ENCODE peak calls at places on chromosomes 4 and X, in seven cellular contexts. T is ovary, Z is fibroblast of pulmonary artery, F is PC-9, C is Panc1, U is AG04449, G is endodermal cell. J is an unnamed sample.

GRCh38 chrX:103730746-103731508 is 20.2 kb downstream of the TMEM31 start:
- DNase-seq in T (no peak), Z (peak), F (no peak), C (no peak), U (peak), G (peak), J (no peak)

GRCh38 chr4:123233409-123233808 is 163.2 kb upstream of the SPRY1 start:
- DNase-seq in T (no peak), Z (peak), F (no peak), C (no peak), U (no peak), G (no peak), J (no peak)

GRCh38 chr4:26204911-26205368 is 115.9 kb upstream of the RBPJ start:
- DNase-seq in T (peak), Z (no peak), F (no peak), C (no peak), U (no peak), G (peak), J (no peak)

GRCh38 chr4:64533637-64534036 is 124.4 kb upstream of the TECRL start:
- DNase-seq in T (no peak), Z (no peak), F (no peak), C (no peak), U (no peak), G (no peak), J (no peak)

GRCh38 chrX:136626237-136626636 is 21.7 kb upstream of the CD40LG start:
- DNase-seq in T (no peak), Z (no peak), F (no peak), C (no peak), U (no peak), G (no peak), J (no peak)

GRCh38 chr4:143355540-143356217 is 19.0 kb downstream of the GAB1 start:
- DNase-seq in T (no peak), Z (peak), F (peak), C (no peak), U (no peak), G (no peak), J (no peak)

GRCh38 chr4:42543126-42543525 is 113.8 kb downstream of the ATP8A1 start:
- DNase-seq in T (no peak), Z (no peak), F (no peak), C (no peak), U (no peak), G (no peak), J (no peak)

GRCh38 chr4:145821771-145822170 is 116.9 kb downstream of the ZNF827 start:
- DNase-seq in T (no peak), Z (no peak), F (no peak), C (no peak), U (no peak), G (no peak), J (no peak)

GRCh38 chr4:26238426-26238781 is 82.4 kb upstream of the RBPJ start:
- DNase-seq in T (no peak), Z (no peak), F (peak), C (peak), U (no peak), G (no peak), J (no peak)

GRCh38 chr4:33184684-33185083 is 2464.5 kb downstream of the PCDH7 start:
- DNase-seq in T (no peak), Z (no peak), F (no peak), C (no peak), U (no peak), G (no peak), J (no peak)

GRCh38 chr4:20431422-20432014 is 179.8 kb downstream of the SLIT2 start:
- DNase-seq in T (no peak), Z (peak), F (no peak), C (no peak), U (no peak), G (no peak), J (no peak)

GRCh38 chrX:120452131-120452530 is 17.0 kb downstream of the LAMP2 start:
- DNase-seq in T (no peak), Z (peak), F (no peak), C (no peak), U (no peak), G (peak), J (no peak)

GRCh38 chrX:31237189-31237588 is 165.3 kb upstream of the FTHL17 start:
- DNase-seq in T (no peak), Z (no peak), F (no peak), C (no peak), U (no peak), G (no peak), J (no peak)

GRCh38 chrX:69093960-69094935 is 71.0 kb downstream of the PJA1 start:
- DNase-seq in T (no peak), Z (peak), F (peak), C (peak), U (no peak), G (peak), J (peak)

GRCh38 chr4:128524311-128524710 is 236.7 kb upstream of the PGRMC2 start:
- DNase-seq in T (no peak), Z (peak), F (peak), C (no peak), U (no peak), G (no peak), J (no peak)

GRCh38 chrX:135481696-135482179 is 38.7 kb upstream of the INTS6L start:
- DNase-seq in T (no peak), Z (no peak), F (no peak), C (no peak), U (no peak), G (no peak), J (no peak)

GRCh38 chr4:107247738-107248137 is 211.6 kb upstream of the DKK2 start:
- DNase-seq in T (no peak), Z (peak), F (no peak), C (no peak), U (no peak), G (no peak), J (no peak)

GRCh38 chrX:153871451-153871850 is 14.5 kb downstream of the L1CAM start:
- DNase-seq in T (no peak), Z (no peak), F (no peak), C (no peak), U (no peak), G (no peak), J (no peak)

GRCh38 chr4:98662619-98663225 is 4.3 kb upstream of the TSPAN5 start:
- DNase-seq in T (no peak), Z (no peak), F (peak), C (no peak), U (no peak), G (peak), J (no peak)

GRCh38 chr4:95505801-95506200 is 43.0 kb downstream of the UNC5C start:
- DNase-seq in T (no peak), Z (no peak), F (no peak), C (no peak), U (no peak), G (no peak), J (no peak)

GRCh38 chr4:23388699-23389395 is 501.0 kb downstream of the PPARGC1A start:
- DNase-seq in T (no peak), Z (no peak), F (no peak), C (no peak), U (no peak), G (no peak), J (no peak)

GRCh38 chr4:113094802-113095201 is 45.3 kb downstream of the ANK2 start:
- DNase-seq in T (no peak), Z (peak), F (no peak), C (no peak), U (peak), G (no peak), J (no peak)

GRCh38 chr4:131547506-131547981 is 1601.5 kb upstream of the PCDH10 start:
- DNase-seq in T (no peak), Z (no peak), F (no peak), C (no peak), U (no peak), G (no peak), J (no peak)

GRCh38 chr4:123997116-123997515 is 600.5 kb downstream of the SPRY1 start:
- DNase-seq in T (no peak), Z (no peak), F (peak), C (no peak), U (no peak), G (no peak), J (no peak)

GRCh38 chr4:89283975-89284556 is 23.5 kb downstream of the GPRIN3 start:
- DNase-seq in T (no peak), Z (no peak), F (no peak), C (no peak), U (no peak), G (no peak), J (no peak)

GRCh38 chrX:67546496-67547423 is 2.9 kb downstream of the AR start:
- DNase-seq in T (peak), Z (no peak), F (no peak), C (no peak), U (no peak), G (peak), J (no peak)

GRCh38 chr4:71259911-71260331 is 78.9 kb upstream of the SLC4A4 start:
- DNase-seq in T (no peak), Z (peak), F (no peak), C (no peak), U (no peak), G (no peak), J (no peak)

GRCh38 chr4:3468804-3469203 is 5.7 kb downstream of the DOK7 start:
- DNase-seq in T (no peak), Z (no peak), F (no peak), C (no peak), U (no peak), G (no peak), J (no peak)

GRCh38 chr4:3469386-3470243 is 6.5 kb downstream of the DOK7 start:
- DNase-seq in T (no peak), Z (no peak), F (no peak), C (no peak), U (no peak), G (no peak), J (no peak)

GRCh38 chr4:3466691-3467600 is 3.8 kb downstream of the DOK7 start:
- DNase-seq in T (no peak), Z (no peak), F (no peak), C (no peak), U (no peak), G (no peak), J (no peak)

GRCh38 chr4:3467601-3468031 is 4.5 kb downstream of the DOK7 start:
- DNase-seq in T (no peak), Z (no peak), F (no peak), C (no peak), U (no peak), G (no peak), J (no peak)

DNA sequence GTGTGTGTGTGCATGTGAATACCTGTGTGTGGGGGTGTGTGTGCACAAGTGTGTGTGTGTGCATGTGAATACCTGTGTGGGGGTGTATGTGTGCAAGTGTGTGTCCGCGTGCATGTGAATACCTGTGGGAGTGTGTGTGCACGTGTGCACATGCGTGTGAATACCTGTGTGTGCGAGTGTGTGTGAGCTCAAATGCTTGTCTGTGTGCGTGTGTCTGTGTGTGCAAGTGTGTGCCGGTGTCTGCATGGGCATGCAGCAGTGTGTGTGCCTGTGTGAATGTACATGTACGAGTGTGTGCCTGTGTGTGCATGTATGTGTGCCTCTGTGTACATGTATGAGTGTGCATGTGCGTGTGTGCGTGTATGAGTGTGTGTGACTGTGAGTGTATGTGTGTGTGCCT is 5.0 kb downstream of the DOK7 start:
- DNase-seq in T (no peak), Z (no peak), F (no peak), C (no peak), U (no peak), G (no peak), J (no peak)
- TF ChIP-seq CTCF in T (no peak), Z (no peak), F (no peak), C (no peak), U (no peak), G (no peak), J (no peak)

DNA sequence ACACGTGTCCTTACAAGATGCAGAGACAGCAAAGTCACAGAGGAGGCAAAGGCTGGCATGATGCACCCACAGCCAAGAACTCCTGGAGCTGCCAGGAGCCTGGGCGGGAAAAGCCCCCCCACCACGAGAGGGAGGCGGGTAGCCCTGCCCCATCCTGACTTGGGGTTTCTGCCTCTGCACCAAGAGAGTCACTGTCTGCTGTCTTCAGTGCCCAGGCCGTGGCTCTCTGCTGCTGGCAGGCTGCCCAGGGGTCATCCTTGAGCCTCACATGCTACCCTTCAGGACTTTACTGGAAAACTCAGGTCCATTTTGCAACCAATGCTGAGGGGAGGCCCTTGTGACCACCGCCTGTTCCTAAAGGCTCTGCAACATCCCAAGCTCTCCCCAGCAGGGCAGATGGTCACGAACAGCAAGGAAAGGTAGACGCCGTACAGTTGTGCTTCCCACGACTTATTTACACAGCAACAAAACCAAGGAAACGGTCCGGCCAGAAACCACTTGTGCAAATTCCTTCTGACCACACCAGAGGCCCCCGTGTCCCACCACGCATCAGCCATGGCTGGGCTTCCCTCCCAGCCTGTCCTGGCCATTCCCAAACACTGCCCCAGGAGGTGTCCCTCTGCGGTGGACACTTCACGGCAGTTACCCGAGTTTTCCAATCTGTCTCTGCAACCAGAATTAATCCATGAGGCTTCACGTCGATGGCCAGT is 56.9 kb downstream of the ACOX3 start:
- DNase-seq in T (peak), Z (peak), F (no peak), C (no peak), U (no peak), G (no peak), J (no peak)
- H3K4me3 ChIP-seq in T (no peak), Z (no peak), F (no peak), C (no peak), U (no peak), G (no peak), J (no peak)

GRCh38 chr4:177380730-177381287 is 61.4 kb downstream of the AGA start:
- DNase-seq in T (no peak), Z (no peak), F (no peak), C (no peak), U (no peak), G (peak), J (no peak)
- TF ChIP-seq CTCF in T (no peak), Z (no peak), F (no peak), C (peak), U (no peak), G (peak), J (peak)

GRCh38 chrX:6695717-6696116 is 160.8 kb upstream of the VCX3A start:
- DNase-seq in T (no peak), Z (no peak), F (no peak), C (no peak), U (no peak), G (no peak), J (no peak)
- H3K4me3 ChIP-seq in T (no peak), Z (no peak), F (no peak), C (no peak), U (no peak), G (no peak), J (no peak)

GRCh38 chr4:91497892-91498291 is 805.9 kb upstream of the GRID2 start:
- DNase-seq in T (no peak), Z (no peak), F (no peak), C (no peak), U (no peak), G (no peak), J (no peak)

GRCh38 chr4:91502365-91502764 is 801.4 kb upstream of the GRID2 start:
- DNase-seq in T (no peak), Z (peak), F (no peak), C (no peak), U (no peak), G (peak), J (no peak)
- TF ChIP-seq CTCF in T (no peak), Z (peak), F (peak), C (no peak), U (no peak), G (peak), J (no peak)

GRCh38 chrX:39855748-39856129 is 242.0 kb downstream of the BCOR start:
- DNase-seq in T (no peak), Z (no peak), F (no peak), C (no peak), U (no peak), G (peak), J (peak)

GRCh38 chrX:39856472-39857121 is 241.2 kb downstream of the BCOR start:
- DNase-seq in T (no peak), Z (no peak), F (no peak), C (no peak), U (no peak), G (no peak), J (no peak)

GRCh38 chrX:39857780-39858179 is 240.0 kb downstream of the BCOR start:
- DNase-seq in T (no peak), Z (no peak), F (no peak), C (no peak), U (no peak), G (no peak), J (no peak)

GRCh38 chrX:39862958-39863357 is 234.8 kb downstream of the BCOR start:
- DNase-seq in T (no peak), Z (no peak), F (no peak), C (no peak), U (no peak), G (no peak), J (no peak)

DNA sequence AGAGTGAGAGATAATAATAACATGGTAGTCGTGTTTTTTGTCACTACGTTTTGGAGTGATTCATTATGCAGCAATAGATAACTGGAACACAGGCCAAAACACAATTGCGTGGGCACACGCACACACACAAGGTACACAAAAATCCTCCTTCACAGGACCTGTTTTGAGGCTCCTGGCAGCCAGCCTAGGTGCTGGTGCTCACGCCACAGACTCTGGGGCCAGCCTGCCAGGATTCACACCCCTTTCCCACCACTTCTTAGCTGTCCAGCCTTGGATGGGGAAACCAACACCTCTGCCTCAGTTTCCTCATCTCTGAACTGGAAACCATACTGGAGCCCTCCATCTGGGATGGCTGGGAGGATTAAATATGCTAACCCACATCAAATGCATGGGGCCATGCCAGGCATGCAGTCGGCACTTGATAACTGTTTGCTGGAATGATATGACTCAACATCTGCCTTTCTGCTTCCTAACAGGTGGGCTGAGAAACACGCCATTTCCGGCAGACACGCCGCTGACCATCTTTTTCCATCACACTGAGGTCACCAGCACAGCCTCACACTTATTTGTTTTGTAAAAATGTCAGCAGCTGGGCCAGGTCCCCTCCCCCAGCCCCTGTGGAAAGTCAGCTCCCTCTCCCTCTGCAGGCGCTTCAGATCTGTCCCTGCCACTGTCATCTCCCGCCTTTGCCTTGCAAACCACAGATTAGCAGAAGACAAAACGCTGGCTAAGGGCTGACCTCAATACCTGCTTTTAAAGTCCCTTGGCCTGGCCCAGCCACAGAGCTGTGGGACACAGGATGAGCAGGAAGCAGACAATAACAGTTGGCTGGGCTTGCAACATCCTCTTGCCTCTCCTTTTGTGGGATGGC is 237.5 kb downstream of the BCOR start:
- DNase-seq in T (no peak), Z (peak), F (no peak), C (no peak), U (no peak), G (peak), J (peak)
- H3K4me3 ChIP-seq in T (no peak), Z (no peak), F (no peak), C (no peak), U (no peak), G (no peak), J (no peak)

GRCh38 chr4:52665592-52665991 is 6.5 kb upstream of the USP46 start:
- DNase-seq in T (no peak), Z (peak), F (no peak), C (peak), U (no peak), G (no peak), J (no peak)

GRCh38 chr4:52670121-52670520 is 11.0 kb upstream of the USP46 start:
- DNase-seq in T (no peak), Z (no peak), F (no peak), C (no peak), U (no peak), G (no peak), J (no peak)

GRCh38 chr4:52670739-52671138 is 11.6 kb upstream of the USP46 start:
- DNase-seq in T (no peak), Z (no peak), F (no peak), C (no peak), U (no peak), G (no peak), J (no peak)
- TF ChIP-seq CTCF in T (no peak), Z (no peak), F (no peak), C (no peak), U (no peak), G (peak), J (no peak)

GRCh38 chr4:17475481-17475880 is 36.4 kb downstream of the QDPR start:
- DNase-seq in T (no peak), Z (peak), F (no peak), C (no peak), U (no peak), G (no peak), J (no peak)

GRCh38 chr4:17468638-17469221 is 43.2 kb downstream of the QDPR start:
- DNase-seq in T (peak), Z (peak), F (no peak), C (no peak), U (no peak), G (peak), J (no peak)

DNA sequence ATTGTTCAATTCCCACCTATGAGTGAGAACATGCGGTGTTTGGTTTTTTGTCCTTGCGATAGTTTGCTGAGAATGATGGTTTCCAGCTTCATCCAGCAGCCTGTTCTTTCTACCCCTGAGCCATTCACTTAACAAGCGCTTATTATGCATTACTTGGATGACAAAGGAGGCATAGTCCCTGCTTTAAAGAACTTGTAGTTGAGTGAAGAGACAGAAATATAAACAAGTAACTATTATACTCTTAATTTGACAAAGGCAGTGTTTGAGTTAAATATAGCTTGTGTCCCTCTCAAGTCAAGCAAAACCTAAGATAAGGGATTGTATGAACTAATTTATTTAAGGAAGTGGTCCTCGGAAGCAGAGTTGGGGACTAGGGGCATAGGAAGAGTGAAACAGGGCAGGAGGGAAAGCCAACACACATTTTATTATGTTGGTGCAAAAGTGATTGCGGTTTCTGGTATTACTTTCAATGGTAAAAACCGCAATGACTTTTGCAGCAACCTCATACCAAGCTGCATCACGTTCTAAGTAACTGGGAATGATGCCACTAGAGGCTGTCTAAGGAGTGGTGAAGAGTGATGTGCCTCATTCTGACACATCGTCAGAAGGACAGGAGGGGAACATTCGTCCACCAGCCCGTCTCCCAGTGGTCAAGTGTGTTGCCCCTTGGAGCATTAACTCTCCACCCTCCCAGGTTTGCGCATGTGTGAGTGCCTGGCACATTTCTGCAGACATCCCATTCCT is 41.8 kb downstream of the QDPR start:
- DNase-seq in T (no peak), Z (peak), F (no peak), C (no peak), U (no peak), G (no peak), J (no peak)
- H3K4me3 ChIP-seq in T (no peak), Z (no peak), F (no peak), C (no peak), U (no peak), G (no peak), J (no peak)